ENCODE peak calls at places on chromosomes 13 and 19, in four cellular contexts. M is A549, J is prostate gland, N is hepatocyte. F is an unnamed sample.

GRCh38 chr19:12792853-12793289 is 1.6 kb downstream of the JUNB start:
- DNase-seq in J (no peak), N (no peak), M (no peak), F (no peak)

GRCh38 chr19:3801412-3802096 is 15.4 kb upstream of the MATK start:
- DNase-seq in J (peak; percentile 53), N (no peak), M (no peak), F (peak; percentile 35)

GRCh38 chr13:27147530-27148170 is 24.0 kb downstream of the USP12 start:
- DNase-seq in J (no peak), N (no peak), M (no peak), F (no peak)

GRCh38 chr19:31180907-31181306 is 168.3 kb downstream of the TSHZ3 start:
- DNase-seq in M (no peak), N (no peak), J (no peak), F (no peak)

GRCh38 chr13:43698743-43699142 is 88.0 kb downstream of the ENOX1 start:
- DNase-seq in M (no peak), J (no peak), N (peak; percentile 14), F (no peak)

GRCh38 chr13:112110479-112110878 is 43.5 kb downstream of the SOX1 start:
- DNase-seq in N (no peak), J (no peak), M (no peak), F (no peak)

GRCh38 chr19:3176715-3177501 is 1.7 kb upstream of the S1PR4 start:
- DNase-seq in J (no peak), M (peak; percentile 83), N (peak; percentile 57), F (no peak)

GRCh38 chr13:111789420-111789819 is 277.5 kb upstream of the SOX1 start:
- DNase-seq in J (no peak), M (no peak), N (no peak), F (no peak)

GRCh38 chr13:26498524-26499208 is 58.8 kb upstream of the WASF3 start:
- DNase-seq in N (no peak), J (no peak), M (no peak), F (no peak)

GRCh38 chr13:105008606-105009005 is 1526.9 kb downstream of the EFNB2 start:
- DNase-seq in J (no peak), N (no peak), M (no peak), F (no peak)

GRCh38 chr19:16117594-16118033 is 5.9 kb downstream of the RAB8A start:
- DNase-seq in J (no peak), M (no peak), N (no peak), F (no peak)

GRCh38 chr13:43303040-43303729 is 279.8 kb downstream of the DNAJC15 start:
- DNase-seq in J (peak; percentile 65), N (peak; percentile 83), M (peak; percentile 48), F (peak; percentile 51)

GRCh38 chr19:5627395-5627904 is 4.6 kb downstream of the SAFB start:
- DNase-seq in N (no peak), J (no peak), M (no peak), F (no peak)

GRCh38 chr13:78323040-78323439 is 280.3 kb downstream of the POU4F1 start:
- DNase-seq in N (no peak), M (no peak), J (no peak), F (no peak)

GRCh38 chr13:32669030-32669646 is 82.9 kb downstream of the PDS5B start:
- DNase-seq in M (peak; percentile 48), J (no peak), N (peak; percentile 63), F (peak; percentile 23)

GRCh38 chr13:76884571-76885202 is 1.5 kb downstream of the KCTD12 start:
- DNase-seq in M (no peak), J (no peak), N (peak; percentile 29), F (no peak)

GRCh38 chr13:110562696-110563462 is 1.4 kb upstream of the RAB20 start:
- DNase-seq in N (no peak), J (peak; percentile 40), M (no peak), F (no peak)

GRCh38 chr19:2495130-2495641 is 19.3 kb downstream of the GADD45B start:
- DNase-seq in J (peak; percentile 87), M (peak; percentile 81), N (peak; percentile 84), F (no peak)

GRCh38 chr19:40431698-40432097 is 5.9 kb upstream of the SERTAD1 start:
- DNase-seq in J (no peak), M (no peak), N (no peak), F (no peak)

GRCh38 chr13:44165895-44166496 is 207.6 kb upstream of the SERP2 start:
- DNase-seq in J (no peak), M (no peak), N (no peak), F (no peak)

GRCh38 chr13:46076827-46077226 is 24.3 kb upstream of the ZC3H13 start:
- DNase-seq in N (no peak), M (no peak), J (no peak), F (no peak)

GRCh38 chr19:41939861-41940442 is 11.7 kb upstream of the ERFL start:
- DNase-seq in M (no peak), N (peak; percentile 60), J (no peak), F (no peak)

GRCh38 chr13:94343243-94343585 is 136.3 kb downstream of the DCT start:
- DNase-seq in N (peak; percentile 33), M (no peak), J (no peak), F (no peak)

GRCh38 chr19:43768273-43769050 is 12.3 kb downstream of the KCNN4 start:
- DNase-seq in N (peak; percentile 55), J (peak; percentile 63), M (no peak), F (no peak)

GRCh38 chr19:56350416-56351045 is 35.9 kb upstream of the ZSCAN5A start:
- DNase-seq in N (peak; percentile 57), M (peak; percentile 60), J (peak; percentile 11), F (peak; percentile 48)

GRCh38 chr13:43132228-43132627 is 108.8 kb downstream of the DNAJC15 start:
- DNase-seq in M (peak; percentile 22), N (peak; percentile 69), J (peak; percentile 27), F (peak; percentile 39)

GRCh38 chr13:55516610-55517009 is 1624.1 kb upstream of the PRR20A start:
- DNase-seq in J (no peak), M (no peak), N (no peak), F (no peak)

GRCh38 chr19:55256562-55257460 is 2.0 kb downstream of the PPP6R1 start:
- DNase-seq in M (no peak), J (no peak), N (no peak), F (peak; percentile 23)

GRCh38 chr19:46860846-46861690 is at the start of gene ARHGAP35:
- DNase-seq in J (no peak), M (no peak), N (peak; percentile 70), F (peak; percentile 46)

GRCh38 chr13:59337070-59337469 is 826.7 kb downstream of the DIAPH3 start:
- DNase-seq in M (no peak), N (peak; percentile 19), J (no peak), F (no peak)

GRCh38 chr19:50947123-50947522 is 5.7 kb downstream of the KLK5 start:
- DNase-seq in M (no peak), N (no peak), J (no peak), F (no peak)

GRCh38 chr13:28531195-28531955 is 36.4 kb upstream of the FLT1 start:
- DNase-seq in N (peak; percentile 44), J (no peak), M (no peak), F (peak; percentile 26)

GRCh38 chr19:38425810-38426466 is at the start of gene RASGRP4:
- DNase-seq in N (no peak), J (no peak), M (no peak), F (no peak)

GRCh38 chr19:35431147-35431807 is 16.8 kb upstream of the FFAR2 start:
- DNase-seq in M (no peak), N (no peak), J (no peak), F (no peak)
- H3K4me1 ChIP-seq in M (peaks cover 2% of the 10 kb centered on the region), N (peaks cover 40% of the 10 kb centered on the region), J (peaks cover 5% of the 10 kb centered on the region), F (no peaks in the 10 kb centered on the region)

DNA sequence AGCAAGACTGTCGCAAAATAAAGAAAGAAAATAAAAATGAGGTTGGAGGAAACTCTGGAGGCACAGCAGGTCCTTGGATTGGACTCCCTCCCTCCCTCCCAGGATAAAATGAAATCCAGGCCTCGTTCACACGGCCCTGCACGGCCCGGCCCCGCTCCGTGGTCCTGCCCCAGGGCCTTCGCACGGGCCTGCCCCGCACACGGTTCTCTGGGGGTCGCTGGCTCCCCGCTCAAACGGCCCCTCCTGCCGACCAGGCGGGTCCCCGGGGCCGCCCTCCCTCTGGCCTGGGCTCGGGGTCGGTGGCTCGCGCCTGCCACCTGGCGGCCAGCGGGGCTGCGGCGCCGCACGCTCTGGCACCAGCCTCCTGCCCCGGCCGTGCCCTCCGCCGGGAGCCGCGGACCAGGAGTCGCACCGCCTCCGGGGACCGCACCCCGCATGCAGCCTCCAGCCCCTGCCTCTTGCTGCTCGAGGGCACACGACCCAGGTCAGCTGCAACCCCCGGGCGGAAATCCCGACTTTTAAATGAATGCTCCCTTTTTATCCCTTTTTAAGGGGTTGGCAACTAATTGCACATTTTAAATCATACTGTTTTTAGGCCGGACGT is 1.5 kb upstream of the WDR18 start:
- DNase-seq in M (peak; percentile 52), N (peak; percentile 88), J (peak; percentile 47), F (peak; percentile 72)
- H3K4me3 ChIP-seq in M (peak overlapping the region; percentile 37), N (no peak overlapping the region), J (peak overlapping the region; percentile 27), F (peak overlapping the region; percentile 17)

GRCh38 chr19:48879025-48879572 is 6.9 kb downstream of the PPP1R15A start:
- DNase-seq in N (no peak), J (no peak), M (peak; percentile 26), F (no peak)

GRCh38 chr19:48881741-48882657 is 9.8 kb downstream of the PPP1R15A start:
- DNase-seq in J (no peak), M (peak; percentile 58), N (peak; percentile 44), F (no peak)

GRCh38 chr19:48874309-48875135 is 2.3 kb downstream of the PPP1R15A start:
- DNase-seq in J (no peak), M (peak; percentile 55), N (no peak), F (no peak)

GRCh38 chr19:48878219-48879024 is 6.2 kb downstream of the PPP1R15A start:
- DNase-seq in M (peak; percentile 51), J (no peak), N (peak; percentile 73), F (no peak)

GRCh38 chr19:48877900-48878218 is 5.6 kb downstream of the PPP1R15A start:
- DNase-seq in M (peak; percentile 50), J (no peak), N (no peak), F (no peak)
- H3K4me1 ChIP-seq in M (peaks cover 22% of the 10 kb centered on the region), J (peaks cover 17% of the 10 kb centered on the region), N (peaks cover 23% of the 10 kb centered on the region), F (peaks cover 30% of the 10 kb centered on the region)

GRCh38 chr13:70905035-70905434 is 796.8 kb upstream of the KLHL1 start:
- DNase-seq in M (no peak), J (no peak), N (no peak), F (no peak)
- H3K4me3 ChIP-seq in M (no peak overlapping the region), J (no peak overlapping the region), N (no peak overlapping the region), F (no peak overlapping the region)

GRCh38 chr13:29993196-29993595 is 142.8 kb upstream of the UBL3 start:
- DNase-seq in J (no peak), M (no peak), N (no peak), F (no peak)

GRCh38 chr13:29993716-29994488 is 143.5 kb upstream of the UBL3 start:
- DNase-seq in N (no peak), J (no peak), M (no peak), F (no peak)

GRCh38 chr13:29987340-29987739 is 136.9 kb upstream of the UBL3 start:
- DNase-seq in N (no peak), J (no peak), M (no peak), F (no peak)

GRCh38 chr13:29994911-29995601 is 144.6 kb upstream of the UBL3 start:
- DNase-seq in J (no peak), M (no peak), N (no peak), F (no peak)

DNA sequence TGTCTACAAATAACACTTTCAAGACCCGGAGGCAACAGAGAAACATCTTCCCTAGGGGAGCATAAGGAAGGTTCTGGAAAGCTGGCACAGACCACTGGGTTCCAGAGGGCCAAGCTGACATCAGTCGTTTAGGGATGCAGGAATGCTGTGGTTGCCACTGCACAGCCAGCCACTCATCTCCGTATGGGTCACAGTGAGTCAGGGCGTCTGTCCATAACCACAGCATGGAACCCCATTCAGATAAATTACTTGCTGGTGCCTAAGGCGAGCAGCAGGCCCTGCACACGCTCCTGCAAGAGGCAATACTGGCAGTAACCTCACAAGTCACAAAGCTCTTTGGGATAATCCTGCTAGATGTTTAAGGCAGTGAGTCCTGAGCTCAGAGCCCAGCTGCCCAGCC is 140.9 kb upstream of the UBL3 start:
- DNase-seq in J (no peak), M (no peak), N (no peak), F (no peak)
- H3K4me1 ChIP-seq in J (no peaks in the 10 kb centered on the region), M (no peaks in the 10 kb centered on the region), N (no peaks in the 10 kb centered on the region), F (no peaks in the 10 kb centered on the region)